ENCODE peak calls at places on chromosome 1, in seven cellular contexts. One of them, this sample, is unnamed.

GRCh38 chr1:205329719-205330118 is 8.2 kb upstream of the NUAK2 start:
- DNase-seq in GM23338: no peak
- DNase-seq in left lung: no peak
- DNase-seq in HCT116: no peak
- DNase-seq in Panc1: no peak
- DNase-seq in stomach: no peak
- DNase-seq in IMR-90: no peak
- DNase-seq in this sample: no peak

GRCh38 chr1:175016073-175016722 is 7.0 kb downstream of the MRPS14 start:
- DNase-seq in GM23338: no peak
- DNase-seq in left lung: no peak
- DNase-seq in HCT116: no peak
- DNase-seq in Panc1: no peak
- DNase-seq in stomach: no peak
- DNase-seq in IMR-90: peak
- DNase-seq in this sample: peak

GRCh38 chr1:85584264-85584781 is 3.8 kb downstream of the CCN1 start:
- DNase-seq in GM23338: peak
- DNase-seq in left lung: no peak
- DNase-seq in HCT116: no peak
- DNase-seq in Panc1: peak
- DNase-seq in stomach: no peak
- DNase-seq in IMR-90: peak
- DNase-seq in this sample: peak

GRCh38 chr1:154746620-154747299 is 123.3 kb downstream of the KCNN3 start:
- DNase-seq in GM23338: no peak
- DNase-seq in left lung: no peak
- DNase-seq in HCT116: no peak
- DNase-seq in Panc1: no peak
- DNase-seq in stomach: no peak
- DNase-seq in IMR-90: no peak
- DNase-seq in this sample: no peak

GRCh38 chr1:200895448-200895799 is 724 bp downstream of the INAVA start:
- DNase-seq in GM23338: peak
- DNase-seq in left lung: no peak
- DNase-seq in HCT116: no peak
- DNase-seq in Panc1: no peak
- DNase-seq in stomach: no peak
- DNase-seq in IMR-90: no peak
- DNase-seq in this sample: no peak

GRCh38 chr1:38300616-38301015 is 254.0 kb upstream of the POU3F1 start:
- DNase-seq in GM23338: no peak
- DNase-seq in left lung: no peak
- DNase-seq in HCT116: no peak
- DNase-seq in Panc1: no peak
- DNase-seq in stomach: no peak
- DNase-seq in IMR-90: no peak
- DNase-seq in this sample: no peak

GRCh38 chr1:111752186-111752585 is 3.5 kb upstream of the DDX20 start:
- DNase-seq in GM23338: no peak
- DNase-seq in left lung: no peak
- DNase-seq in HCT116: no peak
- DNase-seq in Panc1: no peak
- DNase-seq in stomach: no peak
- DNase-seq in IMR-90: no peak
- DNase-seq in this sample: no peak

GRCh38 chr1:86052948-86053698 is 103.4 kb downstream of the COL24A1 start:
- DNase-seq in GM23338: no peak
- DNase-seq in left lung: no peak
- DNase-seq in HCT116: no peak
- DNase-seq in Panc1: no peak
- DNase-seq in stomach: no peak
- DNase-seq in IMR-90: peak
- DNase-seq in this sample: no peak

GRCh38 chr1:1989102-1989542 is 14.5 kb downstream of the CFAP74 start:
- DNase-seq in GM23338: no peak
- DNase-seq in left lung: no peak
- DNase-seq in HCT116: no peak
- DNase-seq in Panc1: no peak
- DNase-seq in stomach: no peak
- DNase-seq in IMR-90: peak
- DNase-seq in this sample: peak

GRCh38 chr1:27940870-27941269 is 6.1 kb downstream of the SMPDL3B start:
- DNase-seq in GM23338: no peak
- DNase-seq in left lung: no peak
- DNase-seq in HCT116: no peak
- DNase-seq in Panc1: no peak
- DNase-seq in stomach: no peak
- DNase-seq in IMR-90: no peak
- DNase-seq in this sample: no peak

GRCh38 chr1:110188116-110188618 is 21.9 kb upstream of the KCNC4 start:
- DNase-seq in GM23338: no peak
- DNase-seq in left lung: no peak
- DNase-seq in HCT116: no peak
- DNase-seq in Panc1: no peak
- DNase-seq in stomach: no peak
- DNase-seq in IMR-90: peak
- DNase-seq in this sample: peak

GRCh38 chr1:31154632-31155215 is 85.0 kb downstream of the NKAIN1 start:
- DNase-seq in GM23338: peak
- DNase-seq in left lung: peak
- DNase-seq in HCT116: no peak
- DNase-seq in Panc1: no peak
- DNase-seq in stomach: peak
- DNase-seq in IMR-90: peak
- DNase-seq in this sample: peak

GRCh38 chr1:3176028-3176427 is 107.0 kb downstream of the PRDM16 start:
- DNase-seq in GM23338: no peak
- DNase-seq in left lung: no peak
- DNase-seq in HCT116: no peak
- DNase-seq in Panc1: no peak
- DNase-seq in stomach: no peak
- DNase-seq in IMR-90: no peak
- DNase-seq in this sample: no peak

GRCh38 chr1:216894499-216894898 is 171.3 kb upstream of the ESRRG start:
- DNase-seq in GM23338: peak
- DNase-seq in left lung: no peak
- DNase-seq in HCT116: no peak
- DNase-seq in Panc1: no peak
- DNase-seq in stomach: no peak
- DNase-seq in IMR-90: no peak
- DNase-seq in this sample: no peak

GRCh38 chr1:225423518-225423855 is 4.4 kb downstream of the LBR start:
- DNase-seq in GM23338: no peak
- DNase-seq in left lung: no peak
- DNase-seq in HCT116: no peak
- DNase-seq in Panc1: no peak
- DNase-seq in stomach: no peak
- DNase-seq in IMR-90: no peak
- DNase-seq in this sample: no peak

GRCh38 chr1:87149166-87150065 is 179.3 kb upstream of the LMO4 start:
- DNase-seq in GM23338: peak
- DNase-seq in left lung: no peak
- DNase-seq in HCT116: no peak
- DNase-seq in Panc1: no peak
- DNase-seq in stomach: no peak
- DNase-seq in IMR-90: peak
- DNase-seq in this sample: no peak
- H3K4me3 ChIP-seq in GM23338: peak
- H3K4me3 ChIP-seq in left lung: no peak
- H3K4me3 ChIP-seq in HCT116: no peak
- H3K4me3 ChIP-seq in Panc1: no peak
- H3K4me3 ChIP-seq in stomach: no peak
- H3K4me3 ChIP-seq in IMR-90: no peak
- H3K4me3 ChIP-seq in this sample: no peak

DNA sequence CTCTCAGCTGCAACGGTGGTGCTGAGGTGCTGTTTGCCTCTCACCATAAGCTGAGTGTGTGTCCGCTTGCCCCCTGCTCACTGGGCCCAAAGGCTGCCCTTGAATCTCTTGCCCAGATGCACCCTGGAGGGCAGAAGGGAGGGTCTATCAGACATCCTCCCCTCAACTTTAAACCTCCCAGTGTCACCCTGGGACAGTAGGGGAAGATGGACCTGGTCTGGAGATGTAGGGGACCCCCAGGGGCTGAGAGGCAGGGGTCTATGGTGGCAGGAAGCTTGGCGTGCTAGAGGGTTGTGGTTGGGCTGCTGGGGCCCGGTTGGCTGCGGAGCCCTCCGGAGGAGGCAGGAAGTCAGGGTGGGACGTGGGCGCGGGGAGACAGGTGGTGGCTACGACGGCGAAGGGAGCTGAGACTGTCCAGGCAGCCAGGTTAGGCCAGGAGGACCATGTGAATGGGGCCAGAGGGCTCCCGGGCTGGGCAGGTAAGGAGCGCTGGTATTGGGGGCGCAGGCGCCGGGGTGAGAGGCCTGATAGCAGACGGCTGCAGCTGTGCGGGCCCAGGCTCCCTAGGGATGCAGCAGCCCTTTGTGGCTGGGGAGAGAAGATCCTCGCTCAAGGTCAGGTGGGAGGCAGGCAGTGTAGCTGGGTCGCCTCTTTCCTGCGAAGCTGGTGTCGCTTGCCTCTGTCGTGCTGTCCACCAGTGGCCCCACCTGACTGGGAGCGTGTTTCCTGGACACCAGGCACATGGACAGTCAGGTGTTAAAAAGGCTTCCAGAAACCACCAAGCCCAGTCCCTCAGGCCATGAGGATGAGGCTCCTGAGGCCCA is at the start of gene LCK:
- DNase-seq in GM23338: peak
- DNase-seq in left lung: no peak
- DNase-seq in HCT116: no peak
- DNase-seq in Panc1: no peak
- DNase-seq in stomach: no peak
- DNase-seq in IMR-90: no peak
- DNase-seq in this sample: no peak
- H3K27ac ChIP-seq in GM23338: no peak
- H3K27ac ChIP-seq in left lung: peak
- H3K27ac ChIP-seq in HCT116: no peak
- H3K27ac ChIP-seq in Panc1: no peak
- H3K27ac ChIP-seq in stomach: peak
- H3K27ac ChIP-seq in IMR-90: no peak
- H3K27ac ChIP-seq in this sample: no peak

GRCh38 chr1:20185834-20186782 is at the start of the genes PLA2G2C and UBXN10:
- DNase-seq in GM23338: peak
- DNase-seq in left lung: peak
- DNase-seq in HCT116: no peak
- DNase-seq in Panc1: no peak
- DNase-seq in stomach: peak
- DNase-seq in IMR-90: no peak
- DNase-seq in this sample: no peak

GRCh38 chr1:20187103-20187812 is 940 bp upstream of the PLA2G2C start:
- DNase-seq in GM23338: peak
- DNase-seq in left lung: peak
- DNase-seq in HCT116: no peak
- DNase-seq in Panc1: no peak
- DNase-seq in stomach: peak
- DNase-seq in IMR-90: no peak
- DNase-seq in this sample: no peak

GRCh38 chr1:20184481-20184900 is 1.4 kb upstream of the UBXN10 start:
- DNase-seq in GM23338: peak
- DNase-seq in left lung: no peak
- DNase-seq in HCT116: no peak
- DNase-seq in Panc1: no peak
- DNase-seq in stomach: no peak
- DNase-seq in IMR-90: no peak
- DNase-seq in this sample: no peak

GRCh38 chr1:20183876-20184275 is 2.0 kb upstream of the UBXN10 start:
- DNase-seq in GM23338: no peak
- DNase-seq in left lung: no peak
- DNase-seq in HCT116: no peak
- DNase-seq in Panc1: no peak
- DNase-seq in stomach: no peak
- DNase-seq in IMR-90: no peak
- DNase-seq in this sample: no peak

GRCh38 chr1:20184997-20185833 is 681 bp upstream of the UBXN10 start:
- DNase-seq in GM23338: no peak
- DNase-seq in left lung: no peak
- DNase-seq in HCT116: no peak
- DNase-seq in Panc1: no peak
- DNase-seq in stomach: no peak
- DNase-seq in IMR-90: no peak
- DNase-seq in this sample: no peak
- H3K4me3 ChIP-seq in GM23338: peak
- H3K4me3 ChIP-seq in left lung: peak
- H3K4me3 ChIP-seq in HCT116: no peak
- H3K4me3 ChIP-seq in Panc1: no peak
- H3K4me3 ChIP-seq in stomach: peak
- H3K4me3 ChIP-seq in IMR-90: no peak
- H3K4me3 ChIP-seq in this sample: no peak

GRCh38 chr1:8604041-8604942 is 213.1 kb downstream of the RERE start:
- DNase-seq in GM23338: no peak
- DNase-seq in left lung: no peak
- DNase-seq in HCT116: no peak
- DNase-seq in Panc1: no peak
- DNase-seq in stomach: no peak
- DNase-seq in IMR-90: no peak
- DNase-seq in this sample: no peak
- H3K27ac ChIP-seq in GM23338: peak
- H3K27ac ChIP-seq in left lung: peak
- H3K27ac ChIP-seq in HCT116: no peak
- H3K27ac ChIP-seq in Panc1: no peak
- H3K27ac ChIP-seq in stomach: peak
- H3K27ac ChIP-seq in IMR-90: no peak
- H3K27ac ChIP-seq in this sample: no peak